ENCODE peak calls at places on chromosome 9, in nine cellular contexts. N is IMR-90, A is dorsolateral prefrontal cortex, S is bronchial epithelial cell, I is adrenal gland, M is DND-41, G is kidney, P is lower leg skin, Z is body of pancreas. Y is an unnamed sample.

GRCh38 chr9:75181748-75182147 is 93.4 kb downstream of the OSTF1 start:
- DNase-seq in I (no peak), A (no peak), S (peak), G (no peak), Z (no peak), N (peak), M (no peak), P (no peak), Y (peak)

GRCh38 chr9:135661801-135662560 is 1.1 kb upstream of the LCN9 start:
- DNase-seq in N (no peak), M (no peak), P (peak), S (no peak), I (no peak), A (no peak), G (no peak), Z (no peak), Y (peak)

GRCh38 chr9:35397216-35397698 is 92.7 kb upstream of the RUSC2 start:
- DNase-seq in I (no peak), A (no peak), G (no peak), M (no peak), N (no peak), S (no peak), P (peak), Z (no peak), Y (no peak)

GRCh38 chr9:33320568-33321261 is 30.4 kb downstream of the NFX1 start:
- DNase-seq in I (peak), G (no peak), M (no peak), S (peak), N (peak), Z (no peak), P (no peak), A (no peak), Y (peak)

GRCh38 chr9:137339606-137340462 is 37.8 kb upstream of the NRARP start:
- DNase-seq in Z (no peak), G (no peak), I (no peak), M (no peak), S (no peak), A (no peak), N (peak), P (peak), Y (peak)

GRCh38 chr9:2622361-2623045 is 916 bp downstream of the VLDLR start:
- DNase-seq in N (peak), S (peak), A (peak), G (peak), M (no peak), P (peak), I (no peak), Z (peak), Y (no peak)

GRCh38 chr9:78295731-78296130 is 1.2 kb upstream of the PSAT1 start:
- DNase-seq in M (no peak), Z (no peak), A (no peak), I (peak), G (no peak), N (no peak), S (no peak), P (no peak), Y (no peak)

GRCh38 chr9:100427366-100428263 is 672 bp downstream of the MSANTD3 start:
- DNase-seq in M (peak), I (peak), G (peak), Z (peak), A (peak), S (peak), P (peak), N (peak), Y (peak)

GRCh38 chr9:22206833-22207232 is 197.7 kb upstream of the CDKN2B start:
- DNase-seq in S (no peak), M (no peak), A (no peak), P (no peak), Z (no peak), I (no peak), G (no peak), N (no peak), Y (no peak)

GRCh38 chr9:125586173-125586512 is 120.9 kb downstream of the MAPKAP1 start:
- DNase-seq in M (no peak), Z (no peak), S (no peak), A (no peak), G (no peak), I (no peak), P (no peak), N (no peak), Y (no peak)

GRCh38 chr9:116792271-116792670 is 105.2 kb downstream of the TRIM32 start:
- DNase-seq in I (no peak), S (no peak), G (no peak), N (no peak), A (no peak), Z (no peak), P (no peak), M (no peak), Y (no peak)

GRCh38 chr9:126496181-126496576 is 117.5 kb upstream of the LMX1B start:
- DNase-seq in S (no peak), G (no peak), A (no peak), N (no peak), I (no peak), M (no peak), Z (no peak), P (no peak), Y (no peak)

GRCh38 chr9:116639251-116639741 is 47.8 kb upstream of the TRIM32 start:
- DNase-seq in G (no peak), M (no peak), P (no peak), A (no peak), Z (no peak), I (no peak), S (no peak), N (peak), Y (no peak)

GRCh38 chr9:100029246-100029645 is 69.6 kb downstream of the ERP44 start:
- DNase-seq in I (no peak), Z (no peak), S (no peak), G (no peak), P (no peak), A (no peak), N (no peak), M (no peak), Y (no peak)

GRCh38 chr9:99112750-99113417 is 8.0 kb downstream of the TGFBR1 start:
- DNase-seq in I (no peak), S (no peak), M (peak), N (no peak), G (no peak), A (no peak), P (no peak), Z (no peak), Y (no peak)

GRCh38 chr9:116152390-116152789 is 1.2 kb upstream of the PAPPA start:
- DNase-seq in I (no peak), S (peak), A (no peak), G (no peak), Z (no peak), M (no peak), N (peak), P (no peak), Y (peak)

GRCh38 chr9:135244271-135244691 is 156.8 kb downstream of the OLFM1 start:
- DNase-seq in G (peak), I (no peak), A (no peak), P (no peak), Z (peak), S (no peak), M (no peak), N (no peak), Y (no peak)

GRCh38 chr9:129027685-129028191 is 393 bp downstream of the SH3GLB2 start:
- DNase-seq in G (peak), A (no peak), N (no peak), S (no peak), P (peak), M (peak), Z (peak), I (peak), Y (no peak)

DNA sequence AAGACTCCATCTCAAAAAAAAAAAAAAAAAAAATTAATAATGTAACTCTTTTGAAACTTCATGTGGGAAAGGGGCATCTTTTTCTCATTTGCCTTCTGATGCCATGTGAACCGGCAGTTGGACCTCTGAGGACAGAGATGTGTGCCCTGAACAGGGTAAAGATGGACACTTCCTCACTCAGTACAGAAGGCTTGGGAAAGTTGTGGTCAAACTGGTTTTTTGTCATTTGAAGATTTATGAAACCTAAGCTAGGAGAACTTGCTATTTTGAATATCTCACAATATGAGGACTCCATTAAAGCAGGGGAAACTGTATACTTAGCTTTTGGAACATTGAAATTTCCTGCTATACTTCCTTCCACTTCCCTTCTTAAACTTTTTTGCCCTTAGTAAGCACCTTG is 147.5 kb upstream of the ALDH1B1 start:
- DNase-seq in Z (no peak), N (no peak), G (no peak), M (no peak), A (no peak), I (no peak), S (no peak), P (no peak), Y (no peak)
- H3K4me3 ChIP-seq in Z (no peak), N (no peak), G (no peak), M (no peak), A (no peak), I (no peak), S (no peak), P (no peak), Y (no peak)

DNA sequence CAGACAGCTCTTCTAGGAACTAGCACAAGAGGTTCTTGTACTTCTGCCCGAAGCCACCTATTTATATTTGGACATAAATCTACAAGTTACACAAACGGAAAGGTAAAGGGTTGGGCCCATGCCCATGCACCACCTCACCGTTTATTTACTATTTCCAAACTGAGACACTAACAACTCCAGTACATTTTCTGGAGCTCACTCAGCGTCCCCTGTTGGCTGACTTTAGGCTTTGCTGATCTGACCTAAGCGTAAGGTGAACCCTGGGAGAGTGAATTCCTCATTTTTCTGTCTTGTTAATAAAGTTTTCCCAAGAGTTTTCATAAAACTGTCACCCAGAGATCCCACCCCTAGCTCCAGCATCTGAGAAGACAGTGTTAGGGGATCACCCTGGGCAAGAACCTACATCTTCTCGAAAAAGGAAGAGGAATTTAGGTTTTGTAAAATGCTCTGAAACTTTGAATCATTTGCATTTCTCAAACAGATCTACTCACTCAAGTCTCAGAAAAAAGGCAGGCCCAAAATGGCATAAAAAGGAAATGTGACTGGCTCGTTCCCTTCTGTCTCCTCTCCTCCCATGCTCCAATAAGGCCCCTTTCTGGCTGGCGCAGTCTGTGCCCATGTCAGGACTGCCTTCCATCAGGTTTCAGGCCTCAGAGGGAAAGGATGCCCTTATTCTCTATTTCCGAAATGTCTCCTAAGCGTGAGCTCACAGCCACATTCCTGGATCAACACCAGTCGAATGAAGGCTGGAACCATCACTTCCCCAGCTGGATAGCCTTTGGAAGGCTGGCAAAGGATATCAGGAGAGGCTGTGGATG is 201.3 kb downstream of the FANCC start:
- DNase-seq in I (no peak), N (no peak), S (peak), A (no peak), Z (peak), P (no peak), G (no peak), M (no peak), Y (peak)
- TF ChIP-seq CTCF in I (no peak), N (no peak), S (peak), A (no peak), Z (peak), P (no peak), G (no peak), M (no peak), Y (peak)

DNA sequence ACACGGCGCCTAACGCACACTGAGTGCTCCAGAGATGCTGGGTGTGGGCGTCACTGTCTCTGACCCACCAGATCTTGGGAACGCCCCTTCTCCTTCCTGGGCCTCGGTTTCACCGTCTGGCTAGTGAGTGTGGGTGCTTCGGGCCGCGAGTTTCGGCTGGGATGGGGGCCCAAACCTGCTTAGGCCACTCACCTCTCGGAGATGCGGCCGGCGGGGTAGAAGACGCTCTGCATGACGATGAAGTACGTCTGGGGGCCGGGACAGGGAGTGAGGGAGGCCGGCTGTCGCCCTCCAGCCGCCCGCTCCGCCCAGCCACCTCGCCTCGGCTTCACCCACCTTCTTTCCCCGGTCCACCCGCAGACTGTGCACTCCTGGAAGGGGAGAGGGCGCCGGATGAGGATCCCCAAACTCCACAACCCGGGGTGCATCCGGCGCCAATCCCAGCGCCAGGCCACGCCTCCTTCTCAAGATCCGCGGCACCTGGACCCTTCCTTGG is 3.6 kb downstream of the PIP5KL1 start:
- DNase-seq in G (no peak), M (no peak), N (no peak), P (no peak), A (no peak), I (no peak), Z (no peak), S (no peak), Y (no peak)
- H3K4me3 ChIP-seq in G (no peak), M (no peak), N (no peak), P (no peak), A (peak), I (no peak), Z (no peak), S (peak), Y (peak)

DNA sequence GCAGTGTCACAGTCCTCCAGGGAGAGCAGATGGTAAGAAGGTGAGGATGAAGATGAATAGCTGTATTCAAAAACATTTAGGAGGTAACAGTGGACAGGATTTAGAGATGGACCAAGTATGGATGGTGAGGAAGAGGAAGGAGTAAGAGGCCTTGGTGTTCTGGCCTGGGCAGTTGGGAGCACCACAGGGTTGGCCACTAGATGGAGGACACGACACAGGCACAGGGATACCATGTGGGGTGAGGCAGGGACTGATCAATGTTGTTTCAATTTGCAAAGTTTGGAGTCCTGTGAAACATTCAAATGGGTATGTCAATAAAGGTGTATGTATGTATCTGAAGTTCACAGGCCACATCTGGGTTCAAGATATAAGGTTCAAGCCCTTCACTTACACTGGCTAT is 141.1 kb upstream of the RASEF start:
- DNase-seq in N (no peak), P (no peak), S (no peak), I (peak), G (no peak), Z (peak), A (no peak), M (no peak), Y (no peak)
- TF ChIP-seq CTCF in N (no peak), P (no peak), S (peak), I (peak), G (peak), Z (peak), A (no peak), M (no peak), Y (peak)

DNA sequence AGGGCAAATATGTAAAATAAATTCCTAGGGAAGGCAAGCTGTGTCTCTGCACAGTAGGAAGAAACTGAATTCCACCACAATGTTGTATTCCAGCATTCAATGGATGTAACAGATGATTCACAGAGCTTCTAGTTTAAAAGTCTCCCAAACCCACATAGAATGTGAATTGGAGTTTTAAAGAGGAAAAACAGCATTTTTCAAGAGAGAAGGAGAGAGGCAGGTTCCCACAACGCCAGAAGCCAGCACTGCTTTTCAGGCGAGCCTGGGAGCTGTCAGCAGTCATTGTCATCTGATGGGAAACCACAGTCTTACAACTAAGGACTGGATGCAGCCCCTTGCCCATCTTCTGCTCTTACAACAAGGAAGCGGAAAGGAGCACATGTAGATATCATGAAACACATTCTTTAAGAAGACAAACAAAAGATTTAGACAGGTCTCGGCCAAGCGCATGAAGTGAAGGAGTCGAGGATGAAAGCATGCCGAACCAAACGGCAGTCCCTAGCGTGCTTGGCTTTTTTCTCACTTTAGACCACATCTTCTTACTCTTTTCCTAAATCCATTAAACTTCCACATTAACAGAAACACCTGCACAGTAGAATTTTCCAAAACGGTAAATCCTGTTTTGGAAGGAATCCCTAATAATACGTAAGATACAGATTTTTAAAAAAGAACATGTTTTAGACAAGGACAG is 611 bp downstream of the DIRAS2 start:
- DNase-seq in M (no peak), N (no peak), Z (no peak), A (no peak), P (no peak), I (no peak), G (no peak), S (no peak), Y (peak)
- H3K4me3 ChIP-seq in M (no peak), N (no peak), Z (no peak), A (peak), P (no peak), I (no peak), G (peak), S (no peak), Y (no peak)

DNA sequence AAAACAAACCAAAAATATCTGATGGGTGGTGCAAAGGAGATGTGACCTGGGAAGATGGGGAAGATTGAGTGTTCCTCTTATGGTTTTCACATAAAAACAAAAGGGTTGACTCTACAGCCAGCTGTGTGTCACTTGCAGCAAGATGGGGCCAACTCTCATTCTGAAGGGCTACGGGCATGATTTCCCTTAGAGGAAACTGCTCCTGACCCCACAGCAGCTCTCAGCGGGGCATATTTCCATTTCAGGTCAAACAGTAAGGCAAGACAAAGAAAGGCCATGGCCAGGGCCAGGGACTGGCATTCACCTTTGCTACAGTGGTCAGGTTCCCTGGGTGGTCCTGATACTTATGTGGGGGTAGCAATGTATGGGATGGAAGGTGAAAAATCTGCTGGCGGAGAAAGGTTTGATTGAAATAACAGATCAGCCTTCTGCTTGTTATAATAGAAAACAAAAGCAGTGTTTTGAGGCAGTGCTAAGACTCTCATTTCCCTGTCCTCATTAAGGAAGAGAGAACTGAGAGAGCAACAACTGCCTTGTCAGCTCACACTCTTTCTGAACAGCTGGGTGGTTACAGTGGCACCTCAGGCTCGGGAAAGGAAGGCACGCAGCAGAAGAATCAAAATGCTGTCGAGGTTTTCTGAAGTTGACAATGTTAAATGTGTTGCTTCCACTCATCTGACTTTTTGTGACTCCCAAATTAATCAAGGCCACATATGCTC is 120.7 kb upstream of the PCA3 start:
- DNase-seq in N (no peak), Z (no peak), G (no peak), P (no peak), A (no peak), I (no peak), S (no peak), M (no peak), Y (no peak)
- TF ChIP-seq CTCF in N (no peak), Z (no peak), G (no peak), P (no peak), A (no peak), I (no peak), S (no peak), M (no peak), Y (no peak)

DNA sequence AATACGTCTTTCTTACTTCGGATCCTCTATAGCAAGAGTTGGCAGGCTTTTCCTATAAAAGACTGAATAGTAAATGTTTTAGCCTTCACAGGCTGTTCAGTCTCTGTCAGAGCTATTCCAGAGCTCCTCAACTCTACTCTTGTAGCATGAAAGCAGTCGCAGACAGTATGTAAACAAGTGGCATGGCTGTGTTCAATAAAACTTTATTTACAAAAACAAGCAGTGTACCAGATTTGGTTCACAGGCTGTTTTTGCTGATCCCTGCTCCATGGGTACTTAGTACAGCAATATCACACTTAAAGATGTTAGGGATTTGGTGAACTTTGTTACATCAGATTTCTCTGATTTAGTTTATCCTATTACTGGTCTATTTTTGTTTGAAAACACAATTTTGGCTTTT is 235.2 kb downstream of the MLLT3 start:
- DNase-seq in I (no peak), M (no peak), A (no peak), S (no peak), Z (no peak), N (no peak), P (no peak), G (no peak), Y (no peak)
- H3K4me3 ChIP-seq in I (no peak), M (no peak), A (no peak), S (no peak), Z (no peak), N (no peak), P (no peak), G (no peak), Y (no peak)

DNA sequence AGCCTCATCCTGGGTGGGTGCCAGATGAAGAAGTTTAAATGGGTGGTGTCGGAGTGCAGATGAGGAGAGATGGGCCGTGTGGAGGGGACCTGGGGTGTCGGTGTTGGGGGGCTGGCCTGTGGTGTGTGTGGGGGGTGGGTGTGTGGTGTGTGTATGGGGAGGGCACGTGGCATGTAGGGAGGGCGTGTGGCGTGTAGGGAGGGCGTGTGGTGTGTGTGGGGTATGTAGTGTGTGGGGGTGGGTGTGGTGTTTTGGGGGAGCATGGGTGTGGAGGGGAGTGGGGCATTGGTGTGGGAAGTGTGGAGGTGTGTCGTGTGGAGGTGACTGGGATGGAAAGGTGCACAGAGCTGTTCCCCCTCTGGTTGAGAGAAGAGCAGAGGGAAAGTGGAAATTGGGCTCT is 34.5 kb downstream of the SLC46A2 start:
- DNase-seq in N (no peak), Z (no peak), M (no peak), G (no peak), A (no peak), S (no peak), P (no peak), I (no peak), Y (no peak)
- TF ChIP-seq CTCF in N (no peak), Z (no peak), M (no peak), G (no peak), A (no peak), S (no peak), P (no peak), I (no peak), Y (no peak)

GRCh38 chr9:121563425-121563824 is 63.8 kb upstream of the GGTA1 start:
- DNase-seq in M (no peak), S (no peak), P (no peak), A (no peak), G (no peak), N (no peak), I (no peak), Z (no peak), Y (no peak)
- H3K4me3 ChIP-seq in M (no peak), S (no peak), P (no peak), A (no peak), G (no peak), N (no peak), I (no peak), Z (no peak), Y (no peak)